ENCODE peak calls at places on chromosome 1, in nine cellular contexts. W, Y, X, V, K, H, P, R and N are unnamed samples.

GRCh38 chr1:24109686-24110475 is 2.1 kb downstream of the MYOM3 start:
- DNase-seq in K (no peak), Y (no peak), H (no peak), X (no peak), R (no peak), P (no peak), W (no peak), V (no peak), N (no peak)

GRCh38 chr1:210815641-210816040 is 318.3 kb downstream of the KCNH1 start:
- DNase-seq in P (no peak), W (no peak), H (no peak), K (no peak), V (no peak), R (no peak), X (no peak), Y (no peak), N (no peak)

GRCh38 chr1:28112388-28113311 is 24.2 kb upstream of the EYA3 start:
- DNase-seq in K (peak; percentile 27), X (no peak), W (no peak), Y (no peak), P (peak; percentile 40), H (no peak), R (no peak), V (peak; percentile 54), N (peak; percentile 60)

GRCh38 chr1:238161955-238162354 is 271.2 kb upstream of the ZP4 start:
- DNase-seq in W (no peak), Y (no peak), K (no peak), P (no peak), X (no peak), V (no peak), R (no peak), H (no peak), N (no peak)

GRCh38 chr1:31831397-31832378 is 15.9 kb upstream of the SPOCD1 start:
- DNase-seq in R (no peak), P (no peak), V (no peak), Y (no peak), H (no peak), K (no peak), X (no peak), W (no peak), N (no peak)

GRCh38 chr1:153777648-153778047 is 2.4 kb downstream of the SLC27A3 start:
- DNase-seq in P (peak; percentile 56), R (no peak), H (no peak), X (no peak), V (no peak), W (no peak), K (no peak), Y (no peak), N (no peak)

GRCh38 chr1:96598416-96599168 is 123.0 kb upstream of the PTBP2 start:
- DNase-seq in W (no peak), X (peak; percentile 92), P (peak; percentile 74), R (no peak), H (no peak), V (no peak), K (no peak), Y (no peak), N (peak; percentile 40)

GRCh38 chr1:203051841-203052324 is 25.6 kb downstream of the PPFIA4 start:
- DNase-seq in R (no peak), K (no peak), Y (no peak), W (no peak), P (no peak), X (no peak), V (no peak), H (no peak), N (no peak)

GRCh38 chr1:236536540-236536939 is 12.8 kb downstream of the LGALS8 start:
- DNase-seq in K (no peak), W (peak; percentile 42), H (no peak), V (no peak), X (no peak), Y (no peak), P (no peak), R (no peak), N (no peak)

GRCh38 chr1:9149837-9150581 is 21.1 kb upstream of the GPR157 start:
- DNase-seq in X (no peak), V (no peak), P (no peak), Y (peak; percentile 57), K (no peak), R (no peak), W (peak; percentile 25), H (no peak), N (no peak)

GRCh38 chr1:115838426-115838804 is 2.5 kb downstream of the NHLH2 start:
- DNase-seq in H (no peak), X (peak; percentile 58), Y (no peak), R (no peak), K (no peak), V (no peak), W (peak; percentile 75), P (peak; percentile 27), N (no peak)

GRCh38 chr1:44030606-44031050 is 634 bp downstream of the SLC6A9 start:
- DNase-seq in R (peak; percentile 28), H (peak; percentile 36), K (no peak), V (no peak), W (peak; percentile 88), Y (peak; percentile 54), P (peak; percentile 69), X (peak; percentile 81), N (peak; percentile 33)

GRCh38 chr1:65525297-65526048 is 105.0 kb downstream of the LEPR start:
- DNase-seq in R (no peak), W (peak; percentile 78), V (no peak), H (no peak), X (no peak), K (no peak), P (no peak), Y (peak; percentile 21), N (no peak)

GRCh38 chr1:50493710-50494109 is 70.5 kb upstream of the DMRTA2 start:
- DNase-seq in R (no peak), V (no peak), K (peak; percentile 49), H (no peak), W (no peak), X (no peak), Y (no peak), P (no peak), N (no peak)